ENCODE peak calls at places on chromosomes 6 and 20, in six cellular contexts. N, M, B, X, I and O are unnamed samples.

GRCh38 chr6:161439093-161439492 is 165.2 kb upstream of the AGPAT4 start:
- DNase-seq in B (no peak), X (no peak), I (no peak), M (peak; percentile 40), N (no peak), O (no peak)

GRCh38 chr6:44629636-44630035 is 242.1 kb downstream of the CDC5L start:
- DNase-seq in N (no peak), B (no peak), I (no peak), X (no peak), M (no peak), O (no peak)

GRCh38 chr20:63469019-63469712 is 3.3 kb downstream of the KCNQ2 start:
- DNase-seq in M (no peak), I (no peak), B (no peak), X (no peak), N (no peak), O (no peak)

GRCh38 chr6:20978176-20978614 is 443.9 kb downstream of the CDKAL1 start:
- DNase-seq in X (no peak), B (no peak), I (no peak), M (no peak), N (no peak), O (no peak)

GRCh38 chr6:19415605-19416326 is 421.4 kb upstream of the ID4 start:
- DNase-seq in X (no peak), B (no peak), M (peak; percentile 47), I (no peak), N (no peak), O (no peak)

GRCh38 chr20:50744143-50744792 is 12.9 kb downstream of the PARD6B start:
- DNase-seq in B (no peak), X (peak; percentile 36), M (peak; percentile 67), I (peak; percentile 64), N (peak; percentile 92), O (no peak)

GRCh38 chr20:11255860-11256259 is 582.1 kb upstream of the JAG1 start:
- DNase-seq in N (no peak), M (no peak), I (no peak), B (no peak), X (no peak), O (no peak)

GRCh38 chr20:2984956-2985661 is 58.3 kb upstream of the GNRH2 start:
- DNase-seq in X (no peak), N (peak; percentile 9), M (no peak), B (no peak), I (no peak), O (no peak)

GRCh38 chr6:132813173-132813856 is 1.1 kb upstream of the RPS12 start:
- DNase-seq in N (peak; percentile 48), M (no peak), I (no peak), B (peak; percentile 61), X (peak; percentile 60), O (peak; percentile 65)

GRCh38 chr6:105990151-105990550 is 96.0 kb upstream of the PRDM1 start:
- DNase-seq in I (no peak), X (peak; percentile 11), M (no peak), N (no peak), B (no peak), O (no peak)

GRCh38 chr6:69868961-69869360 is 2.6 kb downstream of the COL19A1 start:
- DNase-seq in X (no peak), I (no peak), N (no peak), B (no peak), M (no peak), O (no peak)

GRCh38 chr20:44601801-44602204 is 19.4 kb downstream of the PKIG start:
- DNase-seq in N (peak; percentile 34), X (no peak), B (no peak), M (no peak), I (no peak), O (no peak)

GRCh38 chr6:25370175-25371036 is 91.2 kb downstream of the CARMIL1 start:
- DNase-seq in N (no peak), X (no peak), B (peak; percentile 46), I (no peak), M (no peak), O (no peak)

GRCh38 chr6:25369450-25370086 is 90.4 kb downstream of the CARMIL1 start:
- DNase-seq in I (no peak), M (no peak), X (peak; percentile 32), B (peak; percentile 75), N (peak; percentile 42), O (peak; percentile 59)

GRCh38 chr6:25365159-25365558 is 86.0 kb downstream of the CARMIL1 start:
- DNase-seq in N (no peak), X (no peak), I (no peak), B (no peak), M (no peak), O (no peak)

GRCh38 chr6:25369043-25369442 is 89.9 kb downstream of the CARMIL1 start:
- DNase-seq in I (no peak), N (no peak), X (no peak), B (no peak), M (no peak), O (no peak)

GRCh38 chr6:25366785-25367657 is 87.8 kb downstream of the CARMIL1 start:
- DNase-seq in X (no peak), B (peak; percentile 82), N (no peak), I (no peak), M (no peak), O (peak; percentile 63)
- TF ChIP-seq EZH2phosphoT487 in X (no peak), B (no peak), N (no peak), I (no peak), M (no peak), O (no peak)

DNA sequence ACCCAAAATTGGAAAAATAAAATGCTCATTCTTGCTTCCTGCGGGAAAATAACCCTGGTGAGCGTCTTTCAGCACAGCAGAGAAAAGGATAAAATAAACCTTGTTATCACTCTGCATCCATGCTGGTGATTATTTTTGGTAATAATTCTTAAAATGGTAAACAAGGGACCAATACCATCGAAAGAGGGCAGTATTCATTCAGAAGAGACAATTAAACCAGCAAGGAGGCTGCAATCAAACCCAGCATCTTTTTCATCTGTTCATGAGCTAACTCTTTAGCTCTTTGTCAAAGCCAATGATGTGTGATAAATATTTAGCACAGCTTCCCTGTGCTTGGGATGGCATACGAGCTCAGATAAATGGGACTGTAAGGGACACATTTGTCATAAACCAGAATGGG is 34.3 kb downstream of the CDH26 start:
- DNase-seq in M (no peak), B (no peak), I (no peak), X (no peak), N (no peak), O (no peak)
- TF ChIP-seq CTCF in M (peak; percentile 18), B (no peak), I (no peak), X (no peak), N (no peak), O (peak; percentile 31)

GRCh38 chr6:142112451-142113061 is 20.2 kb upstream of the GJE1 start:
- DNase-seq in B (peak; percentile 58), N (peak; percentile 87), M (peak; percentile 74), X (peak; percentile 93), I (peak; percentile 29), O (peak; percentile 75)
- TF ChIP-seq EZH2phosphoT487 in B (no peak), N (no peak), M (no peak), X (no peak), I (no peak), O (no peak)

DNA sequence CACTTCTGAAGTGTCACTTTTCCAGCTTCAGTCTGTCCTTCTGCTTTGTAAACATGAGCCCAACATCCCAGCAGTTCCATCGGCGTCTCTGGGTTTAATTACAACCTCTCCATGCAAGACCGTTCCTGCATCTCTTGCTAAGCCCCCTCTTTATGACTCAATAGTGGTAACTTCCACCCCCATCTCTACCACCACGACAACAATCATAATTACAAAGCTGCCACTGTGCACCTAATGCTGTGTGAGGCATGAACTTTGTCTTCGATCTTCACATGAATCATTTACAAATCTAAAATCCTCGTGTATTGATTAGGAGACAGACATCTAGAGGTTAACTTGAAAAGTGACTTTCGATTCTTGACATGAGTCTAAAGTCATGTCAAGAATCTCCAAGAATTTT is 4.9 kb upstream of the CCR6 start:
- DNase-seq in I (no peak), M (no peak), N (no peak), B (no peak), X (no peak), O (no peak)
- TF ChIP-seq CTCF in I (no peak), M (no peak), N (no peak), B (no peak), X (no peak), O (no peak)

DNA sequence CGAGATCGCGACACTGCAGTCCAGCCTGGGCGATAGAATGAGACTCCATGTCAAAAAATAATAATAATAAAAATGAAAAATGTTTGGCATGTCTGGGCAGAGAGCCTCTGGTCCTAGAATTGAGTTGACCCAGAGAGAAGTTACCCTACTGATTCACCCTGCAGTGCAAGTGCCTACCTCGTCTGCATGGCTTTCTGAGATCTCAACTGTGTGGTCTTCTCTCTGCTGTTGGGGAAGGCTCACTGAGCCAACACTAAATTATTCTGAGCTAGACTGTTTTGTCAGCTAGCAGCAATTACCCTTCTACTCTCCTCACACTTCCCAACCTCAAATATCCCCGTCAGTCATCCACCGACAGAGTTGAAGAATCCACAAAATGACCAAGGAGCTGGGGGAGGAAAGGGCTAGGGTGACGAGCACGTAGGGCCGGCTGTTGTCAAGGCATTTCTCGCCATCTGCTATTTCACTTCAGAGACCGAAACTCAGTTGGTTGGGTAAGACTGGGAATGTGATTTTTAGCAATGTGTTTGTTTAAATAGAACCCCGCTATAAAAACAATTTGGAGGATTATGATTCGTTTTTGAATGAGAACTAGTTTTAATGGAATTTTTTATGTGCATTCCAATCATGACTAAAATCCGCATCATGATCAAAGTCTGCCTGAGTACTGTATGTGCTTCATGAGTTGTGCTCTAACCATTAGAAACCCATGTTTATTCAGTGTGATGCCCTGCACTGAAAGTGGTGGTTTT is 9.4 kb downstream of the MAS1 start:
- DNase-seq in N (no peak), B (no peak), M (no peak), I (no peak), X (no peak), O (no peak)
- TF ChIP-seq EZH2phosphoT487 in N (no peak), B (no peak), M (no peak), I (no peak), X (no peak), O (no peak)

GRCh38 chr6:11331136-11331535 is 98.7 kb upstream of the NEDD9 start:
- DNase-seq in B (no peak), I (no peak), X (no peak), M (no peak), N (no peak), O (no peak)

GRCh38 chr6:11329841-11330765 is 97.6 kb upstream of the NEDD9 start:
- DNase-seq in B (no peak), I (no peak), M (no peak), N (peak; percentile 27), X (no peak), O (no peak)

GRCh38 chr6:11332463-11332862 is 100.0 kb upstream of the NEDD9 start:
- DNase-seq in B (no peak), I (no peak), N (no peak), M (no peak), X (no peak), O (no peak)

GRCh38 chr6:11325431-11325830 is 93.0 kb upstream of the NEDD9 start:
- DNase-seq in B (no peak), M (no peak), X (no peak), I (no peak), N (no peak), O (no peak)

GRCh38 chr6:11328613-11329247 is 96.3 kb upstream of the NEDD9 start:
- DNase-seq in B (no peak), X (no peak), N (peak; percentile 52), M (no peak), I (no peak), O (no peak)
- TF ChIP-seq CTCF in B (no peak), X (no peak), N (no peak), M (no peak), I (no peak), O (no peak)

DNA sequence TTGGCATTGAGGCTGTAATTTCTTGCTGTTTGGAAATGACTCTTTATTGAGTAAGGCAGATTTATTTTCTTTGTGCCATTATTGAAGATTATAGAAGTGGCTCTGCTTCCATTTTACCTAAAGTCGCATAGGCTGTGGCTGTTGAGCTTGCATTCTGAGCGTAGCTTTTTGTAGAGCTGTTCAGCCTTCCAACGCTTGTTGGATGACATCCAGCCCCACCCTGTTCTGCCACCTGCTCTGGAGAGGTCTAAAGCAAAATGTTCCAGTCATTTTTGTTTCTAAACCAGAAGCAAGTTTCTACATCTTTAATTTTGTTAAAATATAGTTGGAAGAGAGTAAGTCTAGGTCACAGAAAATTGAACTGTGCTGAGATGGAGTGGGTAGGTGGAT is 24.4 kb downstream of the UST start:
- DNase-seq in X (no peak), I (no peak), B (no peak), N (no peak), M (no peak), O (no peak)
- TF ChIP-seq EZH2phosphoT487 in X (no peak), I (no peak), B (no peak), N (no peak), M (no peak), O (no peak)